ENCODE peak calls at places on chromosomes 4 and X, in ten cellular contexts. One of them, this sample, is unnamed.

GRCh38 chr4:183130328-183131155 is 31.5 kb downstream of the WWC2 start:
- DNase-seq in suprapubic skin: no peak
- DNase-seq in tibial nerve: no peak
- DNase-seq in A549: no peak
- DNase-seq in sigmoid colon: peak; percentile 74
- DNase-seq in SK-N-SH: peak; percentile 32
- DNase-seq in GM12878: no peak
- DNase-seq in HepG2: no peak
- DNase-seq in ovary: no peak
- DNase-seq in transverse colon: no peak
- DNase-seq in this sample: peak; percentile 61

GRCh38 chr4:142353149-142353738 is 492.9 kb downstream of the INPP4B start:
- DNase-seq in suprapubic skin: no peak
- DNase-seq in tibial nerve: no peak
- DNase-seq in A549: no peak
- DNase-seq in sigmoid colon: no peak
- DNase-seq in SK-N-SH: no peak
- DNase-seq in GM12878: no peak
- DNase-seq in HepG2: peak; percentile 27
- DNase-seq in ovary: peak; percentile 22
- DNase-seq in transverse colon: no peak
- DNase-seq in this sample: no peak

GRCh38 chr4:73894021-73894420 is 24.8 kb downstream of the CXCL1 start:
- DNase-seq in suprapubic skin: no peak
- DNase-seq in tibial nerve: no peak
- DNase-seq in A549: no peak
- DNase-seq in sigmoid colon: no peak
- DNase-seq in SK-N-SH: no peak
- DNase-seq in GM12878: no peak
- DNase-seq in HepG2: no peak
- DNase-seq in ovary: no peak
- DNase-seq in transverse colon: no peak
- DNase-seq in this sample: no peak

GRCh38 chr4:182268966-182269365 is 25.8 kb downstream of the TENM3 start:
- DNase-seq in suprapubic skin: no peak
- DNase-seq in tibial nerve: no peak
- DNase-seq in A549: no peak
- DNase-seq in sigmoid colon: no peak
- DNase-seq in SK-N-SH: no peak
- DNase-seq in GM12878: no peak
- DNase-seq in HepG2: no peak
- DNase-seq in ovary: no peak
- DNase-seq in transverse colon: no peak
- DNase-seq in this sample: no peak

GRCh38 chr4:126375462-126376054 is 1060.8 kb downstream of the FAT4 start:
- DNase-seq in suprapubic skin: no peak
- DNase-seq in tibial nerve: no peak
- DNase-seq in A549: no peak
- DNase-seq in sigmoid colon: no peak
- DNase-seq in SK-N-SH: no peak
- DNase-seq in GM12878: no peak
- DNase-seq in HepG2: no peak
- DNase-seq in ovary: no peak
- DNase-seq in transverse colon: no peak
- DNase-seq in this sample: no peak

GRCh38 chrX:1361275-1361674 is 24.7 kb downstream of the IL3RA start:
- DNase-seq in suprapubic skin: no peak
- DNase-seq in tibial nerve: no peak
- DNase-seq in A549: no peak
- DNase-seq in sigmoid colon: no peak
- DNase-seq in SK-N-SH: no peak
- DNase-seq in GM12878: no peak
- DNase-seq in HepG2: no peak
- DNase-seq in ovary: peak; percentile 12
- DNase-seq in transverse colon: no peak
- DNase-seq in this sample: no peak

GRCh38 chr4:173793937-173794510 is 264.0 kb upstream of the HAND2 start:
- DNase-seq in suprapubic skin: no peak
- DNase-seq in tibial nerve: no peak
- DNase-seq in A549: no peak
- DNase-seq in sigmoid colon: no peak
- DNase-seq in SK-N-SH: no peak
- DNase-seq in GM12878: no peak
- DNase-seq in HepG2: no peak
- DNase-seq in ovary: no peak
- DNase-seq in transverse colon: no peak
- DNase-seq in this sample: no peak

GRCh38 chr4:93184093-93184492 is 644.5 kb upstream of the ATOH1 start:
- DNase-seq in suprapubic skin: no peak
- DNase-seq in tibial nerve: no peak
- DNase-seq in A549: no peak
- DNase-seq in sigmoid colon: no peak
- DNase-seq in SK-N-SH: no peak
- DNase-seq in GM12878: no peak
- DNase-seq in HepG2: no peak
- DNase-seq in ovary: no peak
- DNase-seq in transverse colon: no peak
- DNase-seq in this sample: no peak

GRCh38 chr4:90025248-90025647 is 101.9 kb upstream of the CCSER1 start:
- DNase-seq in suprapubic skin: no peak
- DNase-seq in tibial nerve: no peak
- DNase-seq in A549: no peak
- DNase-seq in sigmoid colon: no peak
- DNase-seq in SK-N-SH: no peak
- DNase-seq in GM12878: no peak
- DNase-seq in HepG2: no peak
- DNase-seq in ovary: no peak
- DNase-seq in transverse colon: no peak
- DNase-seq in this sample: no peak

GRCh38 chrX:118872102-118872566 is 48.5 kb downstream of the ZCCHC12 start:
- DNase-seq in suprapubic skin: no peak
- DNase-seq in tibial nerve: no peak
- DNase-seq in A549: no peak
- DNase-seq in sigmoid colon: peak; percentile 70
- DNase-seq in SK-N-SH: no peak
- DNase-seq in GM12878: no peak
- DNase-seq in HepG2: no peak
- DNase-seq in ovary: no peak
- DNase-seq in transverse colon: peak; percentile 31
- DNase-seq in this sample: peak; percentile 34

GRCh38 chr4:545612-546011 is 30.5 kb downstream of the TMEM271 start:
- DNase-seq in suprapubic skin: no peak
- DNase-seq in tibial nerve: no peak
- DNase-seq in A549: no peak
- DNase-seq in sigmoid colon: no peak
- DNase-seq in SK-N-SH: no peak
- DNase-seq in GM12878: no peak
- DNase-seq in HepG2: no peak
- DNase-seq in ovary: no peak
- DNase-seq in transverse colon: no peak
- DNase-seq in this sample: no peak

GRCh38 chr4:538542-539142 is 37.5 kb downstream of the TMEM271 start:
- DNase-seq in suprapubic skin: no peak
- DNase-seq in tibial nerve: no peak
- DNase-seq in A549: no peak
- DNase-seq in sigmoid colon: no peak
- DNase-seq in SK-N-SH: no peak
- DNase-seq in GM12878: no peak
- DNase-seq in HepG2: no peak
- DNase-seq in ovary: no peak
- DNase-seq in transverse colon: no peak
- DNase-seq in this sample: no peak

GRCh38 chr4:548976-549375 is 27.1 kb downstream of the TMEM271 start:
- DNase-seq in suprapubic skin: no peak
- DNase-seq in tibial nerve: no peak
- DNase-seq in A549: no peak
- DNase-seq in sigmoid colon: no peak
- DNase-seq in SK-N-SH: no peak
- DNase-seq in GM12878: no peak
- DNase-seq in HepG2: no peak
- DNase-seq in ovary: no peak
- DNase-seq in transverse colon: no peak
- DNase-seq in this sample: no peak

GRCh38 chr4:541271-541670 is 34.8 kb downstream of the TMEM271 start:
- DNase-seq in suprapubic skin: no peak
- DNase-seq in tibial nerve: no peak
- DNase-seq in A549: no peak
- DNase-seq in sigmoid colon: no peak
- DNase-seq in SK-N-SH: no peak
- DNase-seq in GM12878: no peak
- DNase-seq in HepG2: no peak
- DNase-seq in ovary: no peak
- DNase-seq in transverse colon: no peak
- DNase-seq in this sample: no peak

DNA sequence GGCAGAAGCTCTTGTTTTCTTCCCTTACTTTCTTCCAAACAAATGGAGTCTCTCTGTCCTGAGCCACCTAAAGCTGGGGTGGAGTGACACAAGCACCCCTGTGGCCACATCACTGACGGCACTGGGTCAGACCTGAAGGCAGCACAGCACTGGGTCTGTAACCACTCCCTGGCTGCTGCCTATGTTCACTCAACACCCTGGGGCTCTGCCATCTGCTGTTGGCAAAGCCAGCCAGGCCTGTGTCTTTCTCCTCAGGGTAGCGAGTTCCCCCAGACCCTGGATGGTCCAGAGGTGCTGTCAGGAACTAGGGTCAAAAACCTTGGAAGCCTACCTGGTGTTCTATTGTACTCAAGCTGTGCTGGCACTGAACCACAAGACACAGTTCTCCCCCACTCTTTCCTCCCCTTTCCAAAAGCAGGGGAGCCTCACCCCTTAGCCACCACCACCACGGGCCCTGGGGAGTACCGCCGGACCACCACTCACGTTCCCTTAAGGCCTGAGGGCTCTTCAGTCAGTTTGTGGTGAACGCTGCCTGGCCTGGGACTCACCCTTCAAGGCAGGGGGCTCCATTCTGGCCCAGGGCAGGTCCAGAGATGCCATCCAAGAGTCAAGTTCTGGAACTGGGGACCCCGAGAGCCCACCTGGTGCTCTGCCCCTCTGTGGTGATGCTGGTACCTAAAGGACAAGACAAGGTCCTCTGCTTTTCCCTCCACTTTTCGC is 31.5 kb downstream of the TMEM271 start:
- DNase-seq in suprapubic skin: no peak
- DNase-seq in tibial nerve: no peak
- DNase-seq in A549: no peak
- DNase-seq in sigmoid colon: no peak
- DNase-seq in SK-N-SH: no peak
- DNase-seq in GM12878: no peak
- DNase-seq in HepG2: no peak
- DNase-seq in ovary: no peak
- DNase-seq in transverse colon: no peak
- DNase-seq in this sample: no peak
- TF ChIP-seq EP300 in suprapubic skin: no peak
- TF ChIP-seq EP300 in tibial nerve: no peak
- TF ChIP-seq EP300 in A549: no peak
- TF ChIP-seq EP300 in sigmoid colon: no peak
- TF ChIP-seq EP300 in SK-N-SH: no peak
- TF ChIP-seq EP300 in GM12878: no peak
- TF ChIP-seq EP300 in HepG2: no peak
- TF ChIP-seq EP300 in ovary: no peak
- TF ChIP-seq EP300 in transverse colon: no peak
- TF ChIP-seq EP300 in this sample: no peak

DNA sequence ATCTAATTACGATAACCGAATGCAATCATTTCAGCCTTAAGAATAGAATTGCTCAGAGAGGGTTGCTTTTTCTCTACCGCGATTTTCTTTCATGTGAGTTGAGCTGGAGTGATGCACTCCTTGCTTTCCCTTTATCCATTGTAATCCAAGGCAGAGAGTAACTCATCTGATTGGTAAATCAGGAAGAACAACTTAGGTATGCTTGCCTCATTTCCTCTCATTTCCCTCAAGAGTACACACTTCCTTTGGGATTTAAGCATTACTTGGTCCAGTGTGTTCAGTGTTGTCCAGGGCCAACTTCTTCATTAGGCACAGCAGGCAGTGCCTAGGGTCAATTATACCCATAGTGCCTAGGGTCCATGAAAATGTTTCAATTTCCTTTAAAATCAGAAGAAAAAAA is 15.7 kb upstream of the N4BP2 start:
- DNase-seq in suprapubic skin: no peak
- DNase-seq in tibial nerve: no peak
- DNase-seq in A549: no peak
- DNase-seq in sigmoid colon: no peak
- DNase-seq in SK-N-SH: no peak
- DNase-seq in GM12878: no peak
- DNase-seq in HepG2: no peak
- DNase-seq in ovary: no peak
- DNase-seq in transverse colon: no peak
- DNase-seq in this sample: no peak
- TF ChIP-seq EP300 in suprapubic skin: no peak
- TF ChIP-seq EP300 in tibial nerve: no peak
- TF ChIP-seq EP300 in A549: no peak
- TF ChIP-seq EP300 in sigmoid colon: no peak
- TF ChIP-seq EP300 in SK-N-SH: no peak
- TF ChIP-seq EP300 in GM12878: no peak
- TF ChIP-seq EP300 in HepG2: no peak
- TF ChIP-seq EP300 in ovary: no peak
- TF ChIP-seq EP300 in transverse colon: no peak
- TF ChIP-seq EP300 in this sample: no peak

GRCh38 chrX:91389026-91389425 is 45.6 kb upstream of the PABPC5 start:
- DNase-seq in suprapubic skin: no peak
- DNase-seq in tibial nerve: no peak
- DNase-seq in A549: no peak
- DNase-seq in sigmoid colon: no peak
- DNase-seq in SK-N-SH: no peak
- DNase-seq in GM12878: no peak
- DNase-seq in HepG2: no peak
- DNase-seq in ovary: no peak
- DNase-seq in transverse colon: no peak
- DNase-seq in this sample: no peak
- TF ChIP-seq EP300 in suprapubic skin: no peak
- TF ChIP-seq EP300 in tibial nerve: no peak
- TF ChIP-seq EP300 in A549: no peak
- TF ChIP-seq EP300 in sigmoid colon: no peak
- TF ChIP-seq EP300 in SK-N-SH: no peak
- TF ChIP-seq EP300 in GM12878: no peak
- TF ChIP-seq EP300 in HepG2: no peak
- TF ChIP-seq EP300 in ovary: no peak
- TF ChIP-seq EP300 in transverse colon: no peak
- TF ChIP-seq EP300 in this sample: no peak

DNA sequence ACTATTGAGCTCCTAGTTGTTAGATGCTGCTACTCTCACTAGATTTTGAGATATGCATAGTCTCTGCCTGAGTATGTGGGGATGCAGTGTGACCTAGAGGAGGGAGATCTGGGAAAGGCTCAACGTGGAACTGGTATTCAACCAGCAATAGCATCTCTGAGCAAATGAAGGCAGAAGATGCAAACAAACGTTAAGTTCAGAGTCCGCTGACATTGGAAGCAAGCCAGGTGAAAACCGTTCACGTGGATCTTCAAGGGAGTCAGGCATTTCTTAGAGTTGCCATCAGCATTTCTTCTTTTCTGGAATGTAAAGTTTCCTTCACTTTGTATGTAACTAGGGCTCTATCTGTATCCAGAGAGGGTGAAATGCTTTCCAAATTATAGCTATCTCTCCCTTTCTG is 59.9 kb downstream of the C4orf51 start:
- DNase-seq in suprapubic skin: no peak
- DNase-seq in tibial nerve: no peak
- DNase-seq in A549: no peak
- DNase-seq in sigmoid colon: no peak
- DNase-seq in SK-N-SH: no peak
- DNase-seq in GM12878: no peak
- DNase-seq in HepG2: no peak
- DNase-seq in ovary: no peak
- DNase-seq in transverse colon: peak; percentile 64
- DNase-seq in this sample: peak; percentile 34
- TF ChIP-seq EP300 in suprapubic skin: no peak
- TF ChIP-seq EP300 in tibial nerve: no peak
- TF ChIP-seq EP300 in A549: no peak
- TF ChIP-seq EP300 in sigmoid colon: no peak
- TF ChIP-seq EP300 in SK-N-SH: no peak
- TF ChIP-seq EP300 in GM12878: no peak
- TF ChIP-seq EP300 in HepG2: no peak
- TF ChIP-seq EP300 in ovary: no peak
- TF ChIP-seq EP300 in transverse colon: no peak
- TF ChIP-seq EP300 in this sample: no peak